ENCODE peak calls at places on chromosomes 4 and X, in eight cellular contexts. One of them, this sample, is unnamed.

GRCh38 chrX:110448459-110448858 is 89.8 kb downstream of the RTL9 start:
- DNase-seq in GM10248: no peak
- DNase-seq in MM.1S: no peak
- DNase-seq in HT1080: no peak
- DNase-seq in adrenal gland: no peak
- DNase-seq in dorsolateral prefrontal cortex: no peak
- DNase-seq in mesenteric fat pad: no peak
- DNase-seq in stimulated activated CD8-positive, alpha-beta memory T cell treated with anti-CD3 and anti-CD28 coated beads, Interleukin-7, amount 100 ng/mL, for 1 hour: no peak
- DNase-seq in this sample: no peak

GRCh38 chr4:51840791-51841190 is 2.2 kb upstream of the DCUN1D4 start:
- DNase-seq in GM10248: no peak
- DNase-seq in MM.1S: no peak
- DNase-seq in HT1080: no peak
- DNase-seq in adrenal gland: no peak
- DNase-seq in dorsolateral prefrontal cortex: no peak
- DNase-seq in mesenteric fat pad: no peak
- DNase-seq in stimulated activated CD8-positive, alpha-beta memory T cell treated with anti-CD3 and anti-CD28 coated beads, Interleukin-7, amount 100 ng/mL, for 1 hour: no peak
- DNase-seq in this sample: no peak

GRCh38 chr4:80471701-80472100 is 136.2 kb downstream of the CFAP299 start:
- DNase-seq in GM10248: no peak
- DNase-seq in MM.1S: peak; percentile 63
- DNase-seq in HT1080: peak; percentile 27
- DNase-seq in adrenal gland: no peak
- DNase-seq in dorsolateral prefrontal cortex: no peak
- DNase-seq in mesenteric fat pad: no peak
- DNase-seq in stimulated activated CD8-positive, alpha-beta memory T cell treated with anti-CD3 and anti-CD28 coated beads, Interleukin-7, amount 100 ng/mL, for 1 hour: no peak
- DNase-seq in this sample: peak; percentile 87

GRCh38 chr4:1258457-1258856 is 9.5 kb upstream of the CTBP1 start:
- DNase-seq in GM10248: no peak
- DNase-seq in MM.1S: no peak
- DNase-seq in HT1080: no peak
- DNase-seq in adrenal gland: no peak
- DNase-seq in dorsolateral prefrontal cortex: no peak
- DNase-seq in mesenteric fat pad: no peak
- DNase-seq in stimulated activated CD8-positive, alpha-beta memory T cell treated with anti-CD3 and anti-CD28 coated beads, Interleukin-7, amount 100 ng/mL, for 1 hour: no peak
- DNase-seq in this sample: no peak

GRCh38 chrX:125202486-125203378 is 116.9 kb upstream of the TEX13C start:
- DNase-seq in GM10248: peak; percentile 1
- DNase-seq in MM.1S: no peak
- DNase-seq in HT1080: no peak
- DNase-seq in adrenal gland: no peak
- DNase-seq in dorsolateral prefrontal cortex: no peak
- DNase-seq in mesenteric fat pad: no peak
- DNase-seq in stimulated activated CD8-positive, alpha-beta memory T cell treated with anti-CD3 and anti-CD28 coated beads, Interleukin-7, amount 100 ng/mL, for 1 hour: no peak
- DNase-seq in this sample: no peak

GRCh38 chr4:105709081-105709450 is 482 bp downstream of the GSTCD start:
- DNase-seq in GM10248: no peak
- DNase-seq in MM.1S: peak; percentile 13
- DNase-seq in HT1080: no peak
- DNase-seq in adrenal gland: peak; percentile 18
- DNase-seq in dorsolateral prefrontal cortex: no peak
- DNase-seq in mesenteric fat pad: no peak
- DNase-seq in stimulated activated CD8-positive, alpha-beta memory T cell treated with anti-CD3 and anti-CD28 coated beads, Interleukin-7, amount 100 ng/mL, for 1 hour: no peak
- DNase-seq in this sample: no peak

GRCh38 chrX:101803451-101803850 is 128.4 kb downstream of the ZMAT1 start:
- DNase-seq in GM10248: no peak
- DNase-seq in MM.1S: peak; percentile 12
- DNase-seq in HT1080: no peak
- DNase-seq in adrenal gland: no peak
- DNase-seq in dorsolateral prefrontal cortex: no peak
- DNase-seq in mesenteric fat pad: no peak
- DNase-seq in stimulated activated CD8-positive, alpha-beta memory T cell treated with anti-CD3 and anti-CD28 coated beads, Interleukin-7, amount 100 ng/mL, for 1 hour: no peak
- DNase-seq in this sample: no peak

GRCh38 chr4:75107703-75108612 is 175.0 kb downstream of the PARM1 start:
- DNase-seq in GM10248: no peak
- DNase-seq in MM.1S: no peak
- DNase-seq in HT1080: no peak
- DNase-seq in adrenal gland: no peak
- DNase-seq in dorsolateral prefrontal cortex: no peak
- DNase-seq in mesenteric fat pad: no peak
- DNase-seq in stimulated activated CD8-positive, alpha-beta memory T cell treated with anti-CD3 and anti-CD28 coated beads, Interleukin-7, amount 100 ng/mL, for 1 hour: no peak
- DNase-seq in this sample: no peak

GRCh38 chr4:2743518-2744445 is 12.4 kb downstream of the TNIP2 start:
- DNase-seq in GM10248: no peak
- DNase-seq in MM.1S: peak; percentile 12
- DNase-seq in HT1080: no peak
- DNase-seq in adrenal gland: peak; percentile 13
- DNase-seq in dorsolateral prefrontal cortex: no peak
- DNase-seq in mesenteric fat pad: no peak
- DNase-seq in stimulated activated CD8-positive, alpha-beta memory T cell treated with anti-CD3 and anti-CD28 coated beads, Interleukin-7, amount 100 ng/mL, for 1 hour: no peak
- DNase-seq in this sample: peak; percentile 75

GRCh38 chrX:153736871-153737441 is 12.3 kb downstream of the ABCD1 start:
- DNase-seq in GM10248: no peak
- DNase-seq in MM.1S: no peak
- DNase-seq in HT1080: no peak
- DNase-seq in adrenal gland: no peak
- DNase-seq in dorsolateral prefrontal cortex: no peak
- DNase-seq in mesenteric fat pad: no peak
- DNase-seq in stimulated activated CD8-positive, alpha-beta memory T cell treated with anti-CD3 and anti-CD28 coated beads, Interleukin-7, amount 100 ng/mL, for 1 hour: no peak
- DNase-seq in this sample: no peak

GRCh38 chr4:176789955-176790354 is 2.8 kb downstream of the VEGFC start:
- DNase-seq in GM10248: peak; percentile 49
- DNase-seq in MM.1S: peak; percentile 69
- DNase-seq in HT1080: peak; percentile 90
- DNase-seq in adrenal gland: no peak
- DNase-seq in dorsolateral prefrontal cortex: no peak
- DNase-seq in mesenteric fat pad: no peak
- DNase-seq in stimulated activated CD8-positive, alpha-beta memory T cell treated with anti-CD3 and anti-CD28 coated beads, Interleukin-7, amount 100 ng/mL, for 1 hour: no peak
- DNase-seq in this sample: no peak

GRCh38 chr4:181301735-181302380 is 941.3 kb upstream of the TENM3 start:
- DNase-seq in GM10248: no peak
- DNase-seq in MM.1S: peak; percentile 73
- DNase-seq in HT1080: peak; percentile 52
- DNase-seq in adrenal gland: no peak
- DNase-seq in dorsolateral prefrontal cortex: no peak
- DNase-seq in mesenteric fat pad: no peak
- DNase-seq in stimulated activated CD8-positive, alpha-beta memory T cell treated with anti-CD3 and anti-CD28 coated beads, Interleukin-7, amount 100 ng/mL, for 1 hour: no peak
- DNase-seq in this sample: peak; percentile 67

GRCh38 chr4:74874785-74875367 is 58.0 kb upstream of the PARM1 start:
- DNase-seq in GM10248: peak; percentile 38
- DNase-seq in MM.1S: peak; percentile 90
- DNase-seq in HT1080: peak; percentile 58
- DNase-seq in adrenal gland: peak; percentile 40
- DNase-seq in dorsolateral prefrontal cortex: no peak
- DNase-seq in mesenteric fat pad: no peak
- DNase-seq in stimulated activated CD8-positive, alpha-beta memory T cell treated with anti-CD3 and anti-CD28 coated beads, Interleukin-7, amount 100 ng/mL, for 1 hour: no peak
- DNase-seq in this sample: peak; percentile 87

GRCh38 chrX:100913111-100913510 is 15.6 kb downstream of the XKRX start:
- DNase-seq in GM10248: no peak
- DNase-seq in MM.1S: no peak
- DNase-seq in HT1080: peak; percentile 23
- DNase-seq in adrenal gland: no peak
- DNase-seq in dorsolateral prefrontal cortex: no peak
- DNase-seq in mesenteric fat pad: no peak
- DNase-seq in stimulated activated CD8-positive, alpha-beta memory T cell treated with anti-CD3 and anti-CD28 coated beads, Interleukin-7, amount 100 ng/mL, for 1 hour: no peak
- DNase-seq in this sample: no peak

GRCh38 chr4:114043116-114043515 is 63.7 kb upstream of the ARSJ start:
- DNase-seq in GM10248: no peak
- DNase-seq in MM.1S: no peak
- DNase-seq in HT1080: peak; percentile 27
- DNase-seq in adrenal gland: no peak
- DNase-seq in dorsolateral prefrontal cortex: no peak
- DNase-seq in mesenteric fat pad: no peak
- DNase-seq in stimulated activated CD8-positive, alpha-beta memory T cell treated with anti-CD3 and anti-CD28 coated beads, Interleukin-7, amount 100 ng/mL, for 1 hour: no peak
- DNase-seq in this sample: no peak

GRCh38 chrX:39212456-39212855 is 411.2 kb downstream of the MID1IP1 start:
- DNase-seq in GM10248: no peak
- DNase-seq in MM.1S: no peak
- DNase-seq in HT1080: no peak
- DNase-seq in adrenal gland: no peak
- DNase-seq in dorsolateral prefrontal cortex: no peak
- DNase-seq in mesenteric fat pad: no peak
- DNase-seq in stimulated activated CD8-positive, alpha-beta memory T cell treated with anti-CD3 and anti-CD28 coated beads, Interleukin-7, amount 100 ng/mL, for 1 hour: no peak
- DNase-seq in this sample: no peak

GRCh38 chr4:37793562-37793961 is 32.9 kb upstream of the PGM2 start:
- DNase-seq in GM10248: no peak
- DNase-seq in MM.1S: peak; percentile 12
- DNase-seq in HT1080: peak; percentile 32
- DNase-seq in adrenal gland: no peak
- DNase-seq in dorsolateral prefrontal cortex: no peak
- DNase-seq in mesenteric fat pad: no peak
- DNase-seq in stimulated activated CD8-positive, alpha-beta memory T cell treated with anti-CD3 and anti-CD28 coated beads, Interleukin-7, amount 100 ng/mL, for 1 hour: no peak
- DNase-seq in this sample: no peak

GRCh38 chr4:48042979-48043461 is 26.4 kb downstream of the NIPAL1 start:
- DNase-seq in GM10248: no peak
- DNase-seq in MM.1S: no peak
- DNase-seq in HT1080: no peak
- DNase-seq in adrenal gland: no peak
- DNase-seq in dorsolateral prefrontal cortex: no peak
- DNase-seq in mesenteric fat pad: no peak
- DNase-seq in stimulated activated CD8-positive, alpha-beta memory T cell treated with anti-CD3 and anti-CD28 coated beads, Interleukin-7, amount 100 ng/mL, for 1 hour: no peak
- DNase-seq in this sample: no peak

This sample was measured in NCI-H187.